ENCODE peak calls at places on chromosomes 16 and 17, in five cellular contexts. K is psoas muscle; B is tibial nerve; J is CD4-positive, alpha-beta memory T cell; X is body of pancreas. T is an unnamed sample. For H3K4me1, the result is how much of the 10 kb centered on the place peaks cover.

GRCh38 chr17:75832164-75832651 is 12.0 kb downstream of the UNC13D start:
- DNase-seq in K (no peak), B (peak), X (peak), J (peak), T (peak)

GRCh38 chr17:82267575-82268379 is 5.7 kb downstream of the CSNK1D start:
- DNase-seq in X (peak), J (no peak), K (peak), B (peak), T (no peak)

GRCh38 chr17:82400830-82401229 is 17.3 kb upstream of the HEXD start:
- DNase-seq in X (no peak), K (no peak), J (peak), B (no peak), T (no peak)

GRCh38 chr17:51718945-51719344 is 439.6 kb downstream of the CA10 start:
- DNase-seq in K (no peak), X (no peak), J (no peak), B (no peak), T (no peak)

GRCh38 chr16:48434653-48435318 is 49.6 kb upstream of the SIAH1 start:
- DNase-seq in X (no peak), B (no peak), K (no peak), J (no peak), T (no peak)

GRCh38 chr17:65557349-65558310 is 3.8 kb downstream of the AXIN2 start:
- DNase-seq in K (no peak), J (peak), B (no peak), X (no peak), T (no peak)

GRCh38 chr17:48510761-48511604 is 19.8 kb downstream of the HOXB1 start:
- DNase-seq in B (no peak), K (no peak), J (peak), X (no peak), T (no peak)

GRCh38 chr16:67708368-67708771 is 10.7 kb downstream of the GFOD2 start:
- DNase-seq in J (no peak), X (no peak), K (peak), B (no peak), T (no peak)

GRCh38 chr16:4461250-4462085 is 13.0 kb downstream of the NMRAL1 start:
- DNase-seq in K (no peak), X (no peak), B (no peak), J (no peak), T (peak)

GRCh38 chr16:53756329-53756996 is 52.5 kb downstream of the FTO start:
- DNase-seq in B (no peak), X (no peak), J (no peak), K (no peak), T (no peak)

GRCh38 chr16:2816751-2817495 is at the start of gene PRSS21:
- DNase-seq in K (no peak), J (no peak), X (peak), B (no peak), T (peak)

GRCh38 chr16:23700509-23700908 is 12.5 kb downstream of the ERN2 start:
- DNase-seq in B (no peak), K (no peak), X (no peak), J (no peak), T (peak)

GRCh38 chr17:57096472-57097198 is 11.6 kb downstream of the AKAP1 start:
- DNase-seq in X (no peak), K (no peak), J (no peak), B (no peak), T (no peak)
- H3K4me1 ChIP-seq in X (under half), K (half or more), J (under half), B (under half), T (under half)

DNA sequence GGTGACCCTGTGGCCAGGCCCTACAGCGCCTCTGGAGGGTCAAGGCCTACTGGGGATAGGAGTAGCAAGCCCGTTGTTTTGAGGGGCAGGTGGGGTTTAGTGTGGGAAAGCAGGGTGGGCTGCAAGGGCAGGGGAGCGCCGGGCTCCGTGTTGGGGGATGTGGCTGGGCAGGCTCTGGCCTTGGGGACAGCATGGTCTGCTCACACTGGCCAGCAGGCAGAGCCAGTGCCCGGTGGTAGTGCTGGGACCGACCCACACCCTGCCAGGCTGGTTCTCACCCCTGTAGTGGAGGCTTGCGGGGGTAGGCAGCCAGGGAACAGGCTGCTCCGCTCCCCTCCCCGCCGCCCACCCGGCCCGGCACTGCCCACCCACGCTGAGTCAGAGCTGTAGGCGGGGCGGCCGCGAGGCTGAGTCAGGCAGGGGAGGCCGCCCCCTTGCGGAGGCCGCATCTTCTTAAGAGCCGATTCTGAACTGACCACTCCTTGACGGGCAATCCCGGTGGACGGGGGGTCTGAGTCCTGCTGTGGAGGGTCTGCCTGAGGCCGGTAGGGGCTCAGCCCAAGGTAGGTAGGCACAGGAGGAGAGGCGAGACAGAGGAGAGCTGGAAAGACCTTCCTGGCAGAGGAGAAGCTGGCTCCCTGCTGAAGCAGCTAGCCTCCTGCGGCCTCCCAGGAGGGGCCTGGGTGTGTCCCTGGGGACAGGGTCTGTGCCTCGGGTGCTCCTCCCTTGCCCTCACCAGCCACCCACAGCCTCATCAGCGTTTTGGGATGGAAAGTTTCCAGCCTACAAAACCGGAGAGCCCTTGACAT is 62.4 kb downstream of the BAIAP2 start:
- DNase-seq in X (peak), J (no peak), K (peak), B (peak), T (peak)
- H3K4me1 ChIP-seq in X (under half), J (half or more), K (under half), B (under half), T (under half)

DNA sequence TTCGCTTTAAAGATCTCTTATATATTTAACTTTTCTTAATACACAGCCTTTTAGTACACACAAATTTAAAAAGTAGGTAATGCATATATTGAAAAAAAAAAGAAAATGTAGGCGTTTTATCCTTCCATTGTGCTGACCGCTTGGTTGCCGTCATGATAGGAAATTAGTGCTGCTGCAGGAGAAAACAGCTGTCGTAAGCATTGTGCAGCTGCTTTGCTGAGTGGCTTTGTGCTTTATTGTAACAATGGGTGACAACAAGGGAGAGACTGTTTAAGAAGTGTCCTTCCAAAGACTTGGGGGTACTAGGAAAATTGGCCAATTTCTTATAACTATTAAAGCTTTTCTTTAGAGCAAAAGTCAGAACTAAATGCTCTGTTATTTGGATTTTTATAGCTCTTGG is 5.0 kb downstream of the HERPUD1 start:
- DNase-seq in J (no peak), K (no peak), X (no peak), B (no peak), T (no peak)
- H3K4me1 ChIP-seq in J (half or more), K (under half), X (half or more), B (half or more), T (under half)

GRCh38 chr17:77470800-77471733 is 330.3 kb downstream of the SEC14L1 start:
- DNase-seq in B (peak), X (no peak), J (no peak), K (peak), T (peak)

GRCh38 chr17:77471984-77472836 is 331.4 kb downstream of the SEC14L1 start:
- DNase-seq in J (no peak), K (peak), B (no peak), X (no peak), T (peak)

GRCh38 chr17:77468897-77469296 is 328.1 kb downstream of the SEC14L1 start:
- DNase-seq in B (no peak), K (peak), X (no peak), J (no peak), T (no peak)

GRCh38 chr17:77472837-77473214 is 332.1 kb downstream of the SEC14L1 start:
- DNase-seq in K (no peak), B (no peak), X (no peak), J (no peak), T (no peak)

GRCh38 chr17:77470330-77470786 is 329.6 kb downstream of the SEC14L1 start:
- DNase-seq in B (no peak), K (no peak), J (no peak), X (no peak), T (no peak)
- H3K4me1 ChIP-seq in B (half or more), K (under half), J (half or more), X (half or more), T (under half)

DNA sequence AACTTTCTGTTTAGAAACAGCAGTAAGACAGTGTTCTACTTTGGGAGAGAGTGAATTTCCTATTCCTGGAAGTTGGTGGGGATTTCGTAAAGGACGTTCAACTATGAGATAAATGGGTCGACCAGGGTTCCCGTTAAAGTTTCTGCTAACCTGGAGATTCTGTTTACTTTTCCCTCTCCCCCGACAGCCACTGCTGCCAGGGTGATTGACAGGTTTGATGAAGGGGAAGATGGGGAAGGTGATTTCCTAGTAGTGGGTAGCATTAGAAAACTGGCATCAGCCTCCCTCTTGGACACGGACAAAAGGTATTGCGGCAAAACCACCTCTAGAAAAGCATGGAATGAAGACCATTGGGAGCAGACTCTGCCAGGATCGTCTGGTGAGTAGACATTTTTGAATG is 1.3 kb downstream of the AATF start:
- DNase-seq in J (no peak), K (no peak), B (no peak), X (no peak), T (no peak)
- H3K4me1 ChIP-seq in J (under half), K (under half), B (under half), X (under half), T (under half)

DNA sequence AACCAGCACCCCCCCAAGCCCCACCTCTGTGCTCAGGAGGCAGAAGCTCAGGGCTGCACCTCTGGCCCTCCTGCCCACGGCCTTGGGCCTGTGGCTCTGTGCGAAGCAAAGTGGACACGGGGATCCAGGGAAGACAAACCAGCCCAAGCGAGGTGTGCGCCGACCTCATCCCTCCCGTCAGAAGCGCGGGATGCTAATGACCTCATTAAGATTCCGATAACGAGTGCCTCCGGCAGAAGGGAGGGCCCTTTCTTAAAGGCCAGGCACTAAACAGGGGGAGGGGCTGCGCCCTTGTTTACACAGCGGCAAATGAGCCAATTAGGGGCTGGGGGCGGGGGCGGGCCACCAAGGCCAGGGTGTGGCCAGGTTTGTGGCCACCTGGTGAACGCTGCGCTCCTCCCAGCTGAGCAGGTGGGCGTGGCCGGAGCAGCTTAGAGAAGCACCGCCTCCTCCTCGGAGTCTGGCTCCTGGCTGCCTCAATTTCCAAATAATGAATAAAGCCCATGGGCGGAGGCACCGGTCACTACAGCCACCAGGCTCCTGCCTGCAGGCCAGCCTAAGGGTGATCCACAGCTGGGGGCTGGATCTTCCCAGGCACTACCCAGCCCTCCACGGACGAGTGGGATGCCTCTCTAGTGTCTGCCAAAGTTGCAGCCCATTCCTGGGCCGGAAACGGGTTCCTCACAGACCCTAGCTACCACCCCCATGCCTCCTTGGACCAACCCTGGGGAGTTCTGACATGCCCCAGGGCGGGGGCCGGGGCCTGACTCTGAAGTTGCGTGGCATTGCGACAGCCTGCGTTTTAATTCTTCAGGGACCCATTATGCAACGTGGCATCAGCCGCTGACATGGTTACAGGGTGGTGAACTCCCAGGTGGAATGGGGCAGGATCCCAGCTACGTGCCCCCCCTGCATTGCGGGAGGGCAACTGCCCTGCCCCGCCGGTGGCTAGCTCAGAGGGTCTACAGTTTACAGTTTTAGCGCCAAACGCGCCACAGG is 3.0 kb downstream of the CBX4 start:
- DNase-seq in K (no peak), B (no peak), X (peak), J (no peak), T (peak)
- H3K4me1 ChIP-seq in K (under half), B (under half), X (half or more), J (half or more), T (under half)

GRCh38 chr17:1197781-1198490 is 18.2 kb upstream of the ABR start:
- DNase-seq in K (peak), B (peak), X (peak), J (peak), T (no peak)

GRCh38 chr17:1197379-1197778 is 17.6 kb upstream of the ABR start:
- DNase-seq in B (peak), X (no peak), J (no peak), K (no peak), T (no peak)

GRCh38 chr17:1203111-1203966 is 23.6 kb upstream of the ABR start:
- DNase-seq in K (peak), X (peak), J (peak), B (peak), T (peak)

GRCh38 chr17:1201132-1201702 is 21.4 kb upstream of the ABR start:
- DNase-seq in K (no peak), B (no peak), X (no peak), J (peak), T (no peak)

GRCh38 chr17:1200440-1200839 is 20.7 kb upstream of the ABR start:
- DNase-seq in X (no peak), J (no peak), B (no peak), K (no peak), T (no peak)
- H3K4me1 ChIP-seq in X (under half), J (half or more), B (under half), K (under half), T (under half)

T was measured in endodermal cell.